ENCODE peak calls at places on chromosomes 1 and 21, in ten cellular contexts. One of them, this sample, is unnamed.

GRCh38 chr1:201461783-201462441 is 7.1 kb downstream of the PHLDA3 start:
- DNase-seq in heart right ventricle: peak
- DNase-seq in Right ventricle myocardium inferior: peak
- DNase-seq in adrenal gland: peak
- DNase-seq in activated CD8-positive, alpha-beta memory T cell treated with anti-CD3 and anti-CD28 coated beads for 1 hour: no peak
- DNase-seq in activated T-cell treated with anti-CD3 and anti-CD28 coated beads for 1 hour: no peak
- DNase-seq in cardiac muscle cell: peak
- DNase-seq in HFF-Myc: peak
- DNase-seq in Caki2: peak
- DNase-seq in effector CD8-positive, alpha-beta T cell: no peak
- DNase-seq in this sample: peak

GRCh38 chr1:17521946-17522612 is 17.4 kb upstream of the ARHGEF10L start:
- DNase-seq in heart right ventricle: no peak
- DNase-seq in Right ventricle myocardium inferior: no peak
- DNase-seq in adrenal gland: no peak
- DNase-seq in activated CD8-positive, alpha-beta memory T cell treated with anti-CD3 and anti-CD28 coated beads for 1 hour: no peak
- DNase-seq in activated T-cell treated with anti-CD3 and anti-CD28 coated beads for 1 hour: no peak
- DNase-seq in cardiac muscle cell: no peak
- DNase-seq in HFF-Myc: no peak
- DNase-seq in Caki2: no peak
- DNase-seq in effector CD8-positive, alpha-beta T cell: no peak
- DNase-seq in this sample: no peak

GRCh38 chr1:222711319-222712252 is 705 bp downstream of the AIDA start:
- DNase-seq in heart right ventricle: peak
- DNase-seq in Right ventricle myocardium inferior: peak
- DNase-seq in adrenal gland: peak
- DNase-seq in activated CD8-positive, alpha-beta memory T cell treated with anti-CD3 and anti-CD28 coated beads for 1 hour: peak
- DNase-seq in activated T-cell treated with anti-CD3 and anti-CD28 coated beads for 1 hour: peak
- DNase-seq in cardiac muscle cell: peak
- DNase-seq in HFF-Myc: peak
- DNase-seq in Caki2: peak
- DNase-seq in effector CD8-positive, alpha-beta T cell: peak
- DNase-seq in this sample: peak

GRCh38 chr1:230592848-230593247 is 49.4 kb upstream of the COG2 start:
- DNase-seq in heart right ventricle: no peak
- DNase-seq in Right ventricle myocardium inferior: no peak
- DNase-seq in adrenal gland: no peak
- DNase-seq in activated CD8-positive, alpha-beta memory T cell treated with anti-CD3 and anti-CD28 coated beads for 1 hour: no peak
- DNase-seq in activated T-cell treated with anti-CD3 and anti-CD28 coated beads for 1 hour: no peak
- DNase-seq in cardiac muscle cell: no peak
- DNase-seq in HFF-Myc: no peak
- DNase-seq in Caki2: no peak
- DNase-seq in effector CD8-positive, alpha-beta T cell: no peak
- DNase-seq in this sample: no peak

GRCh38 chr1:110336300-110337039 is 2.7 kb upstream of the RBM15 start:
- DNase-seq in heart right ventricle: peak
- DNase-seq in Right ventricle myocardium inferior: no peak
- DNase-seq in adrenal gland: peak
- DNase-seq in activated CD8-positive, alpha-beta memory T cell treated with anti-CD3 and anti-CD28 coated beads for 1 hour: no peak
- DNase-seq in activated T-cell treated with anti-CD3 and anti-CD28 coated beads for 1 hour: no peak
- DNase-seq in cardiac muscle cell: no peak
- DNase-seq in HFF-Myc: no peak
- DNase-seq in Caki2: peak
- DNase-seq in effector CD8-positive, alpha-beta T cell: no peak
- DNase-seq in this sample: no peak

GRCh38 chr1:37265156-37265555 is 209.2 kb upstream of the ZC3H12A start:
- DNase-seq in heart right ventricle: no peak
- DNase-seq in Right ventricle myocardium inferior: no peak
- DNase-seq in adrenal gland: no peak
- DNase-seq in activated CD8-positive, alpha-beta memory T cell treated with anti-CD3 and anti-CD28 coated beads for 1 hour: no peak
- DNase-seq in activated T-cell treated with anti-CD3 and anti-CD28 coated beads for 1 hour: no peak
- DNase-seq in cardiac muscle cell: no peak
- DNase-seq in HFF-Myc: no peak
- DNase-seq in Caki2: no peak
- DNase-seq in effector CD8-positive, alpha-beta T cell: no peak
- DNase-seq in this sample: no peak

GRCh38 chr1:238061967-238062613 is 171.4 kb upstream of the ZP4 start:
- DNase-seq in heart right ventricle: no peak
- DNase-seq in Right ventricle myocardium inferior: no peak
- DNase-seq in adrenal gland: no peak
- DNase-seq in activated CD8-positive, alpha-beta memory T cell treated with anti-CD3 and anti-CD28 coated beads for 1 hour: no peak
- DNase-seq in activated T-cell treated with anti-CD3 and anti-CD28 coated beads for 1 hour: no peak
- DNase-seq in cardiac muscle cell: no peak
- DNase-seq in HFF-Myc: no peak
- DNase-seq in Caki2: peak
- DNase-seq in effector CD8-positive, alpha-beta T cell: no peak
- DNase-seq in this sample: peak

GRCh38 chr1:155085504-155086181 is 7.0 kb downstream of the EFNA3 start:
- DNase-seq in heart right ventricle: peak
- DNase-seq in Right ventricle myocardium inferior: peak
- DNase-seq in adrenal gland: peak
- DNase-seq in activated CD8-positive, alpha-beta memory T cell treated with anti-CD3 and anti-CD28 coated beads for 1 hour: peak
- DNase-seq in activated T-cell treated with anti-CD3 and anti-CD28 coated beads for 1 hour: peak
- DNase-seq in cardiac muscle cell: peak
- DNase-seq in HFF-Myc: no peak
- DNase-seq in Caki2: no peak
- DNase-seq in effector CD8-positive, alpha-beta T cell: peak
- DNase-seq in this sample: peak

GRCh38 chr1:227364657-227365056 is 46.4 kb upstream of the CDC42BPA start:
- DNase-seq in heart right ventricle: no peak
- DNase-seq in Right ventricle myocardium inferior: no peak
- DNase-seq in adrenal gland: no peak
- DNase-seq in activated CD8-positive, alpha-beta memory T cell treated with anti-CD3 and anti-CD28 coated beads for 1 hour: no peak
- DNase-seq in activated T-cell treated with anti-CD3 and anti-CD28 coated beads for 1 hour: no peak
- DNase-seq in cardiac muscle cell: no peak
- DNase-seq in HFF-Myc: no peak
- DNase-seq in Caki2: no peak
- DNase-seq in effector CD8-positive, alpha-beta T cell: no peak
- DNase-seq in this sample: no peak

GRCh38 chr1:235019456-235019855 is 109.2 kb downstream of the TOMM20 start:
- DNase-seq in heart right ventricle: no peak
- DNase-seq in Right ventricle myocardium inferior: no peak
- DNase-seq in adrenal gland: peak
- DNase-seq in activated CD8-positive, alpha-beta memory T cell treated with anti-CD3 and anti-CD28 coated beads for 1 hour: no peak
- DNase-seq in activated T-cell treated with anti-CD3 and anti-CD28 coated beads for 1 hour: no peak
- DNase-seq in cardiac muscle cell: no peak
- DNase-seq in HFF-Myc: no peak
- DNase-seq in Caki2: no peak
- DNase-seq in effector CD8-positive, alpha-beta T cell: no peak
- DNase-seq in this sample: no peak

GRCh38 chr1:116574581-116575291 is 3.9 kb upstream of the CD58 start:
- DNase-seq in heart right ventricle: peak
- DNase-seq in Right ventricle myocardium inferior: peak
- DNase-seq in adrenal gland: peak
- DNase-seq in activated CD8-positive, alpha-beta memory T cell treated with anti-CD3 and anti-CD28 coated beads for 1 hour: peak
- DNase-seq in activated T-cell treated with anti-CD3 and anti-CD28 coated beads for 1 hour: peak
- DNase-seq in cardiac muscle cell: peak
- DNase-seq in HFF-Myc: peak
- DNase-seq in Caki2: peak
- DNase-seq in effector CD8-positive, alpha-beta T cell: peak
- DNase-seq in this sample: peak

GRCh38 chr1:36269408-36269838 is 36.7 kb upstream of the SH3D21 start:
- DNase-seq in heart right ventricle: no peak
- DNase-seq in Right ventricle myocardium inferior: no peak
- DNase-seq in adrenal gland: no peak
- DNase-seq in activated CD8-positive, alpha-beta memory T cell treated with anti-CD3 and anti-CD28 coated beads for 1 hour: no peak
- DNase-seq in activated T-cell treated with anti-CD3 and anti-CD28 coated beads for 1 hour: no peak
- DNase-seq in cardiac muscle cell: peak
- DNase-seq in HFF-Myc: no peak
- DNase-seq in Caki2: no peak
- DNase-seq in effector CD8-positive, alpha-beta T cell: no peak
- DNase-seq in this sample: no peak

GRCh38 chr1:193741228-193741627 is 554.8 kb upstream of the B3GALT2 start:
- DNase-seq in heart right ventricle: no peak
- DNase-seq in Right ventricle myocardium inferior: no peak
- DNase-seq in adrenal gland: no peak
- DNase-seq in activated CD8-positive, alpha-beta memory T cell treated with anti-CD3 and anti-CD28 coated beads for 1 hour: no peak
- DNase-seq in activated T-cell treated with anti-CD3 and anti-CD28 coated beads for 1 hour: no peak
- DNase-seq in cardiac muscle cell: no peak
- DNase-seq in HFF-Myc: no peak
- DNase-seq in Caki2: no peak
- DNase-seq in effector CD8-positive, alpha-beta T cell: no peak
- DNase-seq in this sample: no peak

GRCh38 chr1:86516366-86516765 is 30.5 kb upstream of the CLCA4 start:
- DNase-seq in heart right ventricle: no peak
- DNase-seq in Right ventricle myocardium inferior: no peak
- DNase-seq in adrenal gland: no peak
- DNase-seq in activated CD8-positive, alpha-beta memory T cell treated with anti-CD3 and anti-CD28 coated beads for 1 hour: no peak
- DNase-seq in activated T-cell treated with anti-CD3 and anti-CD28 coated beads for 1 hour: no peak
- DNase-seq in cardiac muscle cell: peak
- DNase-seq in HFF-Myc: no peak
- DNase-seq in Caki2: no peak
- DNase-seq in effector CD8-positive, alpha-beta T cell: no peak
- DNase-seq in this sample: no peak

GRCh38 chr1:116255486-116255885 is 117.6 kb upstream of the ATP1A1 start:
- DNase-seq in heart right ventricle: no peak
- DNase-seq in Right ventricle myocardium inferior: no peak
- DNase-seq in adrenal gland: no peak
- DNase-seq in activated CD8-positive, alpha-beta memory T cell treated with anti-CD3 and anti-CD28 coated beads for 1 hour: no peak
- DNase-seq in activated T-cell treated with anti-CD3 and anti-CD28 coated beads for 1 hour: no peak
- DNase-seq in cardiac muscle cell: no peak
- DNase-seq in HFF-Myc: no peak
- DNase-seq in Caki2: no peak
- DNase-seq in effector CD8-positive, alpha-beta T cell: no peak
- DNase-seq in this sample: no peak

GRCh38 chr1:89820423-89821321 is at the start of gene LRRC8D:
- DNase-seq in heart right ventricle: peak
- DNase-seq in Right ventricle myocardium inferior: peak
- DNase-seq in adrenal gland: peak
- DNase-seq in activated CD8-positive, alpha-beta memory T cell treated with anti-CD3 and anti-CD28 coated beads for 1 hour: peak
- DNase-seq in activated T-cell treated with anti-CD3 and anti-CD28 coated beads for 1 hour: peak
- DNase-seq in cardiac muscle cell: peak
- DNase-seq in HFF-Myc: no peak
- DNase-seq in Caki2: peak
- DNase-seq in effector CD8-positive, alpha-beta T cell: peak
- DNase-seq in this sample: peak

GRCh38 chr1:199283814-199284213 is 645.0 kb downstream of the PTPRC start:
- DNase-seq in heart right ventricle: no peak
- DNase-seq in Right ventricle myocardium inferior: no peak
- DNase-seq in adrenal gland: no peak
- DNase-seq in activated CD8-positive, alpha-beta memory T cell treated with anti-CD3 and anti-CD28 coated beads for 1 hour: no peak
- DNase-seq in activated T-cell treated with anti-CD3 and anti-CD28 coated beads for 1 hour: no peak
- DNase-seq in cardiac muscle cell: no peak
- DNase-seq in HFF-Myc: no peak
- DNase-seq in Caki2: no peak
- DNase-seq in effector CD8-positive, alpha-beta T cell: no peak
- DNase-seq in this sample: no peak

GRCh38 chr1:175193339-175193950 is 869 bp upstream of the KIAA0040 start:
- DNase-seq in heart right ventricle: peak
- DNase-seq in Right ventricle myocardium inferior: no peak
- DNase-seq in adrenal gland: no peak
- DNase-seq in activated CD8-positive, alpha-beta memory T cell treated with anti-CD3 and anti-CD28 coated beads for 1 hour: no peak
- DNase-seq in activated T-cell treated with anti-CD3 and anti-CD28 coated beads for 1 hour: no peak
- DNase-seq in cardiac muscle cell: no peak
- DNase-seq in HFF-Myc: no peak
- DNase-seq in Caki2: no peak
- DNase-seq in effector CD8-positive, alpha-beta T cell: no peak
- DNase-seq in this sample: no peak

GRCh38 chr1:197130677-197131304 is 15.7 kb downstream of the ASPM start:
- DNase-seq in heart right ventricle: no peak
- DNase-seq in Right ventricle myocardium inferior: no peak
- DNase-seq in adrenal gland: no peak
- DNase-seq in activated CD8-positive, alpha-beta memory T cell treated with anti-CD3 and anti-CD28 coated beads for 1 hour: no peak
- DNase-seq in activated T-cell treated with anti-CD3 and anti-CD28 coated beads for 1 hour: no peak
- DNase-seq in cardiac muscle cell: peak
- DNase-seq in HFF-Myc: no peak
- DNase-seq in Caki2: peak
- DNase-seq in effector CD8-positive, alpha-beta T cell: no peak
- DNase-seq in this sample: no peak

GRCh38 chr1:235931181-235931738 is 64.6 kb upstream of the LYST start:
- DNase-seq in heart right ventricle: no peak
- DNase-seq in Right ventricle myocardium inferior: no peak
- DNase-seq in adrenal gland: no peak
- DNase-seq in activated CD8-positive, alpha-beta memory T cell treated with anti-CD3 and anti-CD28 coated beads for 1 hour: no peak
- DNase-seq in activated T-cell treated with anti-CD3 and anti-CD28 coated beads for 1 hour: no peak
- DNase-seq in cardiac muscle cell: no peak
- DNase-seq in HFF-Myc: no peak
- DNase-seq in Caki2: no peak
- DNase-seq in effector CD8-positive, alpha-beta T cell: no peak
- DNase-seq in this sample: no peak

GRCh38 chr1:119285482-119285881 is 83.1 kb upstream of the HAO2 start:
- DNase-seq in heart right ventricle: no peak
- DNase-seq in Right ventricle myocardium inferior: no peak
- DNase-seq in adrenal gland: peak
- DNase-seq in activated CD8-positive, alpha-beta memory T cell treated with anti-CD3 and anti-CD28 coated beads for 1 hour: no peak
- DNase-seq in activated T-cell treated with anti-CD3 and anti-CD28 coated beads for 1 hour: no peak
- DNase-seq in cardiac muscle cell: peak
- DNase-seq in HFF-Myc: peak
- DNase-seq in Caki2: no peak
- DNase-seq in effector CD8-positive, alpha-beta T cell: no peak
- DNase-seq in this sample: peak

GRCh38 chr21:27806261-27806660 is 839.4 kb upstream of the ADAMTS5 start:
- DNase-seq in heart right ventricle: no peak
- DNase-seq in Right ventricle myocardium inferior: no peak
- DNase-seq in adrenal gland: no peak
- DNase-seq in activated CD8-positive, alpha-beta memory T cell treated with anti-CD3 and anti-CD28 coated beads for 1 hour: no peak
- DNase-seq in activated T-cell treated with anti-CD3 and anti-CD28 coated beads for 1 hour: no peak
- DNase-seq in cardiac muscle cell: no peak
- DNase-seq in HFF-Myc: no peak
- DNase-seq in Caki2: no peak
- DNase-seq in effector CD8-positive, alpha-beta T cell: no peak
- DNase-seq in this sample: no peak

GRCh38 chr1:201383647-201384405 is 6.3 kb upstream of the TNNT2 start:
- DNase-seq in heart right ventricle: no peak
- DNase-seq in Right ventricle myocardium inferior: no peak
- DNase-seq in adrenal gland: no peak
- DNase-seq in activated CD8-positive, alpha-beta memory T cell treated with anti-CD3 and anti-CD28 coated beads for 1 hour: no peak
- DNase-seq in activated T-cell treated with anti-CD3 and anti-CD28 coated beads for 1 hour: no peak
- DNase-seq in cardiac muscle cell: peak
- DNase-seq in HFF-Myc: peak
- DNase-seq in Caki2: peak
- DNase-seq in effector CD8-positive, alpha-beta T cell: no peak
- DNase-seq in this sample: peak

GRCh38 chr1:11380500-11380899 is 98.5 kb upstream of the DISP3 start:
- DNase-seq in heart right ventricle: no peak
- DNase-seq in Right ventricle myocardium inferior: no peak
- DNase-seq in adrenal gland: no peak
- DNase-seq in activated CD8-positive, alpha-beta memory T cell treated with anti-CD3 and anti-CD28 coated beads for 1 hour: no peak
- DNase-seq in activated T-cell treated with anti-CD3 and anti-CD28 coated beads for 1 hour: no peak
- DNase-seq in cardiac muscle cell: no peak
- DNase-seq in HFF-Myc: no peak
- DNase-seq in Caki2: no peak
- DNase-seq in effector CD8-positive, alpha-beta T cell: no peak
- DNase-seq in this sample: no peak

GRCh38 chr1:55669308-55669707 is 454.1 kb upstream of the USP24 start:
- DNase-seq in heart right ventricle: peak
- DNase-seq in Right ventricle myocardium inferior: no peak
- DNase-seq in adrenal gland: no peak
- DNase-seq in activated CD8-positive, alpha-beta memory T cell treated with anti-CD3 and anti-CD28 coated beads for 1 hour: no peak
- DNase-seq in activated T-cell treated with anti-CD3 and anti-CD28 coated beads for 1 hour: no peak
- DNase-seq in cardiac muscle cell: peak
- DNase-seq in HFF-Myc: no peak
- DNase-seq in Caki2: no peak
- DNase-seq in effector CD8-positive, alpha-beta T cell: no peak
- DNase-seq in this sample: no peak

GRCh38 chr1:88661188-88661587 is 22.9 kb upstream of the PKN2 start:
- DNase-seq in heart right ventricle: no peak
- DNase-seq in Right ventricle myocardium inferior: no peak
- DNase-seq in adrenal gland: no peak
- DNase-seq in activated CD8-positive, alpha-beta memory T cell treated with anti-CD3 and anti-CD28 coated beads for 1 hour: no peak
- DNase-seq in activated T-cell treated with anti-CD3 and anti-CD28 coated beads for 1 hour: no peak
- DNase-seq in cardiac muscle cell: no peak
- DNase-seq in HFF-Myc: no peak
- DNase-seq in Caki2: no peak
- DNase-seq in effector CD8-positive, alpha-beta T cell: no peak
- DNase-seq in this sample: no peak

GRCh38 chr1:32480003-32480402 is 15.1 kb downstream of the ZBTB8B start:
- DNase-seq in heart right ventricle: no peak
- DNase-seq in Right ventricle myocardium inferior: no peak
- DNase-seq in adrenal gland: no peak
- DNase-seq in activated CD8-positive, alpha-beta memory T cell treated with anti-CD3 and anti-CD28 coated beads for 1 hour: no peak
- DNase-seq in activated T-cell treated with anti-CD3 and anti-CD28 coated beads for 1 hour: no peak
- DNase-seq in cardiac muscle cell: no peak
- DNase-seq in HFF-Myc: no peak
- DNase-seq in Caki2: no peak
- DNase-seq in effector CD8-positive, alpha-beta T cell: no peak
- DNase-seq in this sample: no peak

GRCh38 chr1:197235355-197235754 is 32.7 kb upstream of the CRB1 start:
- DNase-seq in heart right ventricle: no peak
- DNase-seq in Right ventricle myocardium inferior: no peak
- DNase-seq in adrenal gland: no peak
- DNase-seq in activated CD8-positive, alpha-beta memory T cell treated with anti-CD3 and anti-CD28 coated beads for 1 hour: no peak
- DNase-seq in activated T-cell treated with anti-CD3 and anti-CD28 coated beads for 1 hour: no peak
- DNase-seq in cardiac muscle cell: no peak
- DNase-seq in HFF-Myc: no peak
- DNase-seq in Caki2: no peak
- DNase-seq in effector CD8-positive, alpha-beta T cell: no peak
- DNase-seq in this sample: no peak

This sample was measured in RCC 7860.